ENCODE peak calls at places on chromosomes 2 and 18, in four cellular contexts. D is H1, S is GM12878, O is K562. B is an unnamed sample.

GRCh38 chr2:68282814-68283812 is 30.8 kb upstream of the PPP3R1 start:
- DNase-seq in D (no peak), S (no peak), O (peak; percentile 56), B (peak; percentile 33)

GRCh38 chr2:71472019-71472418 is 18.7 kb downstream of the DYSF start:
- DNase-seq in D (no peak), S (no peak), O (no peak), B (no peak)

GRCh38 chr2:231323316-231323715 is 72.2 kb upstream of the B3GNT7 start:
- DNase-seq in D (no peak), S (no peak), O (no peak), B (no peak)

GRCh38 chr2:121471571-121472464 is 58.9 kb upstream of the RNU4ATAC start:
- DNase-seq in D (no peak), S (no peak), O (no peak), B (no peak)

GRCh38 chr2:182652326-182652725 is 63.7 kb upstream of the DNAJC10 start:
- DNase-seq in D (no peak), S (no peak), O (no peak), B (no peak)

GRCh38 chr2:64165696-64166095 is 21.5 kb upstream of the PELI1 start:
- DNase-seq in D (no peak), S (no peak), O (no peak), B (no peak)

GRCh38 chr18:23784811-23785245 is 95.6 kb downstream of the LAMA3 start:
- DNase-seq in D (no peak), S (no peak), O (no peak), B (no peak)

GRCh38 chr2:10179422-10179821 is 56.9 kb downstream of the RRM2 start:
- DNase-seq in D (no peak), S (no peak), O (no peak), B (no peak)

GRCh38 chr2:50480507-50480906 is 551.4 kb downstream of the NRXN1 start:
- DNase-seq in D (no peak), S (no peak), O (no peak), B (no peak)

GRCh38 chr2:228590681-228591080 is 409.2 kb upstream of the SPHKAP start:
- DNase-seq in D (no peak), S (peak; percentile 84), O (no peak), B (no peak)

GRCh38 chr18:5521000-5521399 is 22.8 kb downstream of the EPB41L3 start:
- DNase-seq in D (no peak), S (no peak), O (no peak), B (no peak)

GRCh38 chr18:5519448-5520362 is 24.1 kb downstream of the EPB41L3 start:
- DNase-seq in D (no peak), S (no peak), O (no peak), B (no peak)

GRCh38 chr18:5520464-5520863 is 23.3 kb downstream of the EPB41L3 start:
- DNase-seq in D (no peak), S (no peak), O (no peak), B (no peak)

GRCh38 chr18:5518179-5518770 is 25.5 kb downstream of the EPB41L3 start:
- DNase-seq in D (no peak), S (no peak), O (no peak), B (no peak)

GRCh38 chr18:5518899-5519371 is 24.9 kb downstream of the EPB41L3 start:
- DNase-seq in D (no peak), S (no peak), O (no peak), B (no peak)
- TF ChIP-seq EGR1 in D (no peak), S (no peak), O (no peak), B (no peak)

GRCh38 chr2:158072361-158072760 is 29.3 kb upstream of the UPP2 start:
- DNase-seq in D (no peak), S (no peak), O (no peak), B (no peak)

GRCh38 chr2:158066046-158066713 is 35.5 kb upstream of the UPP2 start:
- DNase-seq in D (no peak), S (no peak), O (no peak), B (no peak)

GRCh38 chr2:158071018-158071417 is 30.7 kb upstream of the UPP2 start:
- DNase-seq in D (no peak), S (no peak), O (no peak), B (no peak)
- TF ChIP-seq EGR1 in D (no peak), S (no peak), O (no peak), B (no peak)

DNA sequence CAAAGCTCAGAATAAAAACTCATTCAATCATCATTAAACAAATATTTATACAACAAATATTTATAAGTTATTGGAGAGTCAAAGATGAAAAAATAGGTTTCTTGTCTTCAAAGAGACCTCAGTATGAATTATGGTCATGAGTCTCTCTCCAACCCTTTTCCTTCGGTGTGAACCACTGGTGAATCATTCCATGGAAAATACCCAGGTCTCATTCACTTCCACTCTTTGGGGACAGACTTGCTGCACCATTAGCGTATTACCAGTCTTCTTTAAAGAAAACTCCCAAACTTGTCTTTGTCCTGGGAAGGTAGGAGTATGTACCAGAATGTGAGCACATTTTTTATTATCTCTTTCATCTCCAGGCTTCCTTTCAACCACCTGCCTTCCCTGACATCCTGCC is 257.4 kb upstream of the RBMS1 start:
- DNase-seq in D (no peak), S (no peak), O (no peak), B (no peak)
- TF ChIP-seq EGR1 in D (no peak), S (no peak), O (no peak), B (no peak)

DNA sequence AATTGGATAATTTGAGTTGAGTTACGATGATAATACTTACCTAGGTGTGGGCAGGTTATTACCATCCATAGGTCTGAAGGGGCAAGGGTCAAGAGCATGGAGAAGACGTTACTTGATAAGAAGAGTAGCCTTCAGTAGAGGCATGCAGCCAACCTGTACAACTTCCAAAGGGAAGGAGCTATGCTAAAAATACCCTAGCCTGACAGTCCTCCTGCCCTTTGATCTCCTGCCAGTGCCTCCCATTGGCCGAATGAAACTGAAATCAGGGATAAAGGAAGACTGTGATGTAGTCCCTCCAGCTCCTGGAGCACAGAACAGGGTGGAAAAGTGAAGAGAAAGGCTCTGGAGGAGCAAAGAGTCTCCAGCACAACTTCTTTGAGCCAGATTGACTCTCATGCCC is 487.4 kb downstream of the ADCYAP1 start:
- DNase-seq in D (no peak), S (no peak), O (no peak), B (no peak)
- TF ChIP-seq EGR1 in D (no peak), S (no peak), O (no peak), B (no peak)

DNA sequence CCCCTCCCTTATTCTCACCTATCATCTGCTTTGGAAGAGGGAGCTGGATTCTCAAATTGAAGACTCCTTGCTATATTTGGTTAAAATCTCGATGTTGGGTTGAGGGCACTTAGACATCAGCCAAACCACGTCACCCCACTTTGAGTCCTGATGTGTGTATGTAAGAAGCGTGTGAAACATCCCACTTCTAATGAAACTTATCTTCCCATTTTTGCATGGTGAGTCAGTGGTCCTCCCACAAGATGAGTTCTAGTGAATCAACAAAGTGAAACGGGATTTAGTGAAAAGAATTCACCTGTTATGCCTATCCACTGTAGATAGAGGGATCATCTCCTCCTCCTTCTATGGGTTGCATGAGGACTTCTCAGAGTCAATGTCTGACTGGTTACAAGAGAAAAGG is 51.4 kb upstream of the SPRED2 start:
- DNase-seq in D (no peak), S (no peak), O (no peak), B (no peak)
- TF ChIP-seq EGR1 in D (no peak), S (no peak), O (no peak), B (no peak)

GRCh38 chr18:7221424-7222155 is 9.3 kb upstream of the LRRC30 start:
- DNase-seq in D (peak; percentile 59), S (peak; percentile 4), O (peak; percentile 43), B (peak; percentile 16)
- TF ChIP-seq EGR1 in D (no peak), S (no peak), O (no peak), B (no peak)

GRCh38 chr2:75465317-75465998 is 95.3 kb downstream of the EVA1A start:
- DNase-seq in D (no peak), S (no peak), O (no peak), B (no peak)

GRCh38 chr2:75460630-75461029 is 100.1 kb downstream of the EVA1A start:
- DNase-seq in D (no peak), S (no peak), O (no peak), B (no peak)

GRCh38 chr2:75462714-75463113 is 98.0 kb downstream of the EVA1A start:
- DNase-seq in D (no peak), S (no peak), O (no peak), B (no peak)

GRCh38 chr2:75466708-75467311 is 93.9 kb downstream of the EVA1A start:
- DNase-seq in D (peak; percentile 80), S (no peak), O (peak; percentile 64), B (peak; percentile 23)

DNA sequence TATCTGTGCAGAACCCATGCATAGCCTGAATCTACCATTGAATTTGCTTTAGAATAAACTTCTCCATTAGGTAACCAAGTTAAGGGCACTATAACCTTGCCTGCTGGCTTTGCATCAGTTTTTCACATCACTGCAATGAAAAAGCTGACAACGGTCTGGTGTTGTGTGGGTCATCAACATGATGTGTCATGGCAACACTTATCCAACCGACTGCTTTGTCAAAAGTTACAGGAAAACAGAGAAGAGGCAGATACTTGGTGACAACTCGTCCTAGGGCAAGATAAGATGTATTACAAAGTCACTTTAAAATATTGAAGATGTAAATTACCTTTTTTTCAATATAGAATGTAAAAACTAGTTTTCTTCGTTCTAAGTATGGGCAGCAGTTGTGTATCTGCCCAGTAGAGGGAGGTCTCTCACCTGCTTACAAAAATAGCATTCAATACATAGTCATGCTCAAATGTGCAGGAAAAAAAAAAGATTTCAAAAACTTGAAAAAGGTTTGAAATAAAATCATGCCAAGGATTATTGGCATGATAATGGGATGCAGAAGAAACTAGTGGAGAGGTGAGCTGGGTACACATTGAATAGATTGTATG is 96.3 kb downstream of the EVA1A start:
- DNase-seq in D (no peak), S (no peak), O (peak; percentile 18), B (peak; percentile 3)
- TF ChIP-seq EGR1 in D (no peak), S (no peak), O (no peak), B (no peak)

DNA sequence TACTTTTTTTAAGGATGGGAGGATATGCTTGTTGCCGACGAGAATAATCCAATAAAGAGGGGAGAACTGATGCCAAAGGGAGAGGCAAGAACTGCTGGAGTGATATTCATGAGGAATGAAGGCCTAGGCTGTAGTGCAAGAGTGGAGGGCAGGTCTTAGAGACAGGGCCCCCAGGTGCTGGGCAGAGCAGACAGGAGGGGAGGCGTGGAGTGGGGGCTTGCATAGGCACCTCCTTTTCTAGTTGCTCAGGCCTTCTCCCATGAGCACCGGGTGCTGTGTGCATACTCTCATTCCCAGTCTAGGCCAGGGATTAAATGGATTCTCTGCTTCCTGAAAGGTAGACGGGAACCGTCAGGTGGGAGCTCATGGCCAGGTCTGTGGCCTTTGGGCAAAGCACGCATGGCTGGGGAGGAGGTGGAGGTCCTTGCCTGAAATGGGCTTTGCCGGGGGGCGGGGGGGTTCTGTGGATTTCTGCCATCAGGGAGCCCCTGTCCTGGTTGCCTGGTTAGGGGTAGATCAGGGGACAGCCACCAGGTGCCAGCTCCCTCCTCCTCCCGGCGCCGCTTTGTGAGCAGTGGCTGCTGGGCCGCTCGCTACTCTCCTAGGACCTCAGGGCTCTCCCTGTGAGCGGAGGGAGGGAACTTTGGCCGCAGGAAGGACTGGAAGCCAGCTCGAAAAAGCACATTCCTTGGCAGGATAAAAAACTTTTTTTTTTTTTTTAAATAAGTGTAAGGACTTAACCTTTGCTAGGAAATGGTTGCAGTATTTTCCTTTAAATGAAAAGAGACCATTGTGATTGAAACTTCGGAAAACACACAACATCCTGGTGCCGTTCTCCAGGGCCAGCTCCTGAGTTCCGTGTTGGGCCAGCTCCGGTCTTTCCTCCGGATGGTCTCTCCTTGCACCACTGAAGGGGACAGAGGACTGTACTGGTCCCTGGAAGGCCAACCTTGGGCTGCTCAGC is 82.7 kb upstream of the HAAO start:
- DNase-seq in D (no peak), S (no peak), O (no peak), B (no peak)
- TF ChIP-seq EGR1 in D (no peak), S (no peak), O (no peak), B (no peak)

GRCh38 chr2:31193066-31193396 is 24.3 kb downstream of the CAPN14 start:
- DNase-seq in D (peak; percentile 47), S (no peak), O (peak; percentile 19), B (no peak)
- TF ChIP-seq EGR1 in D (no peak), S (no peak), O (no peak), B (no peak)